ENCODE peak calls at places on chromosome 15, in four cellular contexts. One of them, this sample, is unnamed.

GRCh38 chr15:100383302-100384107 is 41.7 kb upstream of the ADAMTS17 start:
- DNase-seq in lower lobe of right lung: no peak
- DNase-seq in ELR: peak
- DNase-seq in activated CD4-positive, alpha-beta T cell treated with anti-CD3 and anti-CD28 coated beads, Interleukin-2, amount 10 ng/mL, durations not matched to agents 7 days and 5 days: peak
- DNase-seq in this sample: no peak

GRCh38 chr15:29835301-29835700 is 13.0 kb upstream of the TJP1 start:
- DNase-seq in lower lobe of right lung: no peak
- DNase-seq in ELR: no peak
- DNase-seq in activated CD4-positive, alpha-beta T cell treated with anti-CD3 and anti-CD28 coated beads, Interleukin-2, amount 10 ng/mL, durations not matched to agents 7 days and 5 days: no peak
- DNase-seq in this sample: no peak

GRCh38 chr15:38283010-38283409 is 30.4 kb downstream of the SPRED1 start:
- DNase-seq in lower lobe of right lung: no peak
- DNase-seq in ELR: no peak
- DNase-seq in activated CD4-positive, alpha-beta T cell treated with anti-CD3 and anti-CD28 coated beads, Interleukin-2, amount 10 ng/mL, durations not matched to agents 7 days and 5 days: no peak
- DNase-seq in this sample: no peak

GRCh38 chr15:99729920-99730319 is 3.3 kb downstream of the LYSMD4 start:
- DNase-seq in lower lobe of right lung: no peak
- DNase-seq in ELR: peak
- DNase-seq in activated CD4-positive, alpha-beta T cell treated with anti-CD3 and anti-CD28 coated beads, Interleukin-2, amount 10 ng/mL, durations not matched to agents 7 days and 5 days: peak
- DNase-seq in this sample: no peak

GRCh38 chr15:83835384-83836010 is 181.6 kb downstream of the ADAMTSL3 start:
- DNase-seq in lower lobe of right lung: no peak
- DNase-seq in ELR: no peak
- DNase-seq in activated CD4-positive, alpha-beta T cell treated with anti-CD3 and anti-CD28 coated beads, Interleukin-2, amount 10 ng/mL, durations not matched to agents 7 days and 5 days: no peak
- DNase-seq in this sample: no peak

GRCh38 chr15:63362196-63362595 is 19.4 kb downstream of the CA12 start:
- DNase-seq in lower lobe of right lung: no peak
- DNase-seq in ELR: no peak
- DNase-seq in activated CD4-positive, alpha-beta T cell treated with anti-CD3 and anti-CD28 coated beads, Interleukin-2, amount 10 ng/mL, durations not matched to agents 7 days and 5 days: no peak
- DNase-seq in this sample: peak

GRCh38 chr15:99058421-99058870 is 46.4 kb upstream of the SYNM start:
- DNase-seq in lower lobe of right lung: no peak
- DNase-seq in ELR: no peak
- DNase-seq in activated CD4-positive, alpha-beta T cell treated with anti-CD3 and anti-CD28 coated beads, Interleukin-2, amount 10 ng/mL, durations not matched to agents 7 days and 5 days: no peak
- DNase-seq in this sample: no peak

GRCh38 chr15:45471151-45471550 is 51.4 kb downstream of the SLC30A4 start:
- DNase-seq in lower lobe of right lung: no peak
- DNase-seq in ELR: no peak
- DNase-seq in activated CD4-positive, alpha-beta T cell treated with anti-CD3 and anti-CD28 coated beads, Interleukin-2, amount 10 ng/mL, durations not matched to agents 7 days and 5 days: no peak
- DNase-seq in this sample: no peak

GRCh38 chr15:58771621-58772235 is 626 bp downstream of the MINDY2 start:
- DNase-seq in lower lobe of right lung: peak
- DNase-seq in ELR: peak
- DNase-seq in activated CD4-positive, alpha-beta T cell treated with anti-CD3 and anti-CD28 coated beads, Interleukin-2, amount 10 ng/mL, durations not matched to agents 7 days and 5 days: peak
- DNase-seq in this sample: peak

GRCh38 chr15:59406446-59406845 is 31.5 kb upstream of the FAM81A start:
- DNase-seq in lower lobe of right lung: no peak
- DNase-seq in ELR: no peak
- DNase-seq in activated CD4-positive, alpha-beta T cell treated with anti-CD3 and anti-CD28 coated beads, Interleukin-2, amount 10 ng/mL, durations not matched to agents 7 days and 5 days: no peak
- DNase-seq in this sample: no peak

GRCh38 chr15:56052389-56053045 is 59.1 kb upstream of the NEDD4 start:
- DNase-seq in lower lobe of right lung: no peak
- DNase-seq in ELR: peak
- DNase-seq in activated CD4-positive, alpha-beta T cell treated with anti-CD3 and anti-CD28 coated beads, Interleukin-2, amount 10 ng/mL, durations not matched to agents 7 days and 5 days: no peak
- DNase-seq in this sample: no peak

GRCh38 chr15:78088773-78089080 is 3.6 kb upstream of the SH2D7 start:
- DNase-seq in lower lobe of right lung: no peak
- DNase-seq in ELR: no peak
- DNase-seq in activated CD4-positive, alpha-beta T cell treated with anti-CD3 and anti-CD28 coated beads, Interleukin-2, amount 10 ng/mL, durations not matched to agents 7 days and 5 days: no peak
- DNase-seq in this sample: no peak

GRCh38 chr15:34043391-34043790 is 4.4 kb upstream of the AVEN start:
- DNase-seq in lower lobe of right lung: no peak
- DNase-seq in ELR: peak
- DNase-seq in activated CD4-positive, alpha-beta T cell treated with anti-CD3 and anti-CD28 coated beads, Interleukin-2, amount 10 ng/mL, durations not matched to agents 7 days and 5 days: no peak
- DNase-seq in this sample: no peak

GRCh38 chr15:26867199-26868007 is 541 bp downstream of the GABRA5 start:
- DNase-seq in lower lobe of right lung: no peak
- DNase-seq in ELR: no peak
- DNase-seq in activated CD4-positive, alpha-beta T cell treated with anti-CD3 and anti-CD28 coated beads, Interleukin-2, amount 10 ng/mL, durations not matched to agents 7 days and 5 days: no peak
- DNase-seq in this sample: no peak

GRCh38 chr15:66830358-66830757 is 128.3 kb downstream of the SMAD6 start:
- DNase-seq in lower lobe of right lung: no peak
- DNase-seq in ELR: peak
- DNase-seq in activated CD4-positive, alpha-beta T cell treated with anti-CD3 and anti-CD28 coated beads, Interleukin-2, amount 10 ng/mL, durations not matched to agents 7 days and 5 days: no peak
- DNase-seq in this sample: no peak

GRCh38 chr15:92629276-92629974 is 26.1 kb downstream of the FAM174B start:
- DNase-seq in lower lobe of right lung: no peak
- DNase-seq in ELR: no peak
- DNase-seq in activated CD4-positive, alpha-beta T cell treated with anti-CD3 and anti-CD28 coated beads, Interleukin-2, amount 10 ng/mL, durations not matched to agents 7 days and 5 days: no peak
- DNase-seq in this sample: no peak

GRCh38 chr15:79316864-79317263 is 6.0 kb downstream of the TMED3 start:
- DNase-seq in lower lobe of right lung: no peak
- DNase-seq in ELR: no peak
- DNase-seq in activated CD4-positive, alpha-beta T cell treated with anti-CD3 and anti-CD28 coated beads, Interleukin-2, amount 10 ng/mL, durations not matched to agents 7 days and 5 days: no peak
- DNase-seq in this sample: no peak

GRCh38 chr15:89184367-89184766 is 37.0 kb downstream of the RLBP1 start:
- DNase-seq in lower lobe of right lung: no peak
- DNase-seq in ELR: no peak
- DNase-seq in activated CD4-positive, alpha-beta T cell treated with anti-CD3 and anti-CD28 coated beads, Interleukin-2, amount 10 ng/mL, durations not matched to agents 7 days and 5 days: no peak
- DNase-seq in this sample: no peak

GRCh38 chr15:22839046-22839705 is 710 bp downstream of the NIPA2 start:
- DNase-seq in lower lobe of right lung: no peak
- DNase-seq in ELR: peak
- DNase-seq in activated CD4-positive, alpha-beta T cell treated with anti-CD3 and anti-CD28 coated beads, Interleukin-2, amount 10 ng/mL, durations not matched to agents 7 days and 5 days: no peak
- DNase-seq in this sample: no peak

GRCh38 chr15:28096720-28097431 is 2.2 kb downstream of the OCA2 start:
- DNase-seq in lower lobe of right lung: no peak
- DNase-seq in ELR: peak
- DNase-seq in activated CD4-positive, alpha-beta T cell treated with anti-CD3 and anti-CD28 coated beads, Interleukin-2, amount 10 ng/mL, durations not matched to agents 7 days and 5 days: peak
- DNase-seq in this sample: peak

GRCh38 chr15:49265911-49266310 is 95.9 kb downstream of the GALK2 start:
- DNase-seq in lower lobe of right lung: no peak
- DNase-seq in ELR: no peak
- DNase-seq in activated CD4-positive, alpha-beta T cell treated with anti-CD3 and anti-CD28 coated beads, Interleukin-2, amount 10 ng/mL, durations not matched to agents 7 days and 5 days: no peak
- DNase-seq in this sample: no peak

GRCh38 chr15:98964461-98965454 is 42.8 kb downstream of the PGPEP1L start:
- DNase-seq in lower lobe of right lung: no peak
- DNase-seq in ELR: no peak
- DNase-seq in activated CD4-positive, alpha-beta T cell treated with anti-CD3 and anti-CD28 coated beads, Interleukin-2, amount 10 ng/mL, durations not matched to agents 7 days and 5 days: no peak
- DNase-seq in this sample: no peak

GRCh38 chr15:62985768-62986167 is 56.8 kb upstream of the TPM1 start:
- DNase-seq in lower lobe of right lung: no peak
- DNase-seq in ELR: peak
- DNase-seq in activated CD4-positive, alpha-beta T cell treated with anti-CD3 and anti-CD28 coated beads, Interleukin-2, amount 10 ng/mL, durations not matched to agents 7 days and 5 days: no peak
- DNase-seq in this sample: no peak

GRCh38 chr15:77568014-77568959 is 64.4 kb downstream of the LINGO1 start:
- DNase-seq in lower lobe of right lung: no peak
- DNase-seq in ELR: no peak
- DNase-seq in activated CD4-positive, alpha-beta T cell treated with anti-CD3 and anti-CD28 coated beads, Interleukin-2, amount 10 ng/mL, durations not matched to agents 7 days and 5 days: no peak
- DNase-seq in this sample: peak

GRCh38 chr15:88249220-88249619 is 7.3 kb downstream of the NTRK3 start:
- DNase-seq in lower lobe of right lung: no peak
- DNase-seq in ELR: no peak
- DNase-seq in activated CD4-positive, alpha-beta T cell treated with anti-CD3 and anti-CD28 coated beads, Interleukin-2, amount 10 ng/mL, durations not matched to agents 7 days and 5 days: no peak
- DNase-seq in this sample: peak

GRCh38 chr15:79592126-79592525 is 160.0 kb downstream of the MINAR1 start:
- DNase-seq in lower lobe of right lung: no peak
- DNase-seq in ELR: no peak
- DNase-seq in activated CD4-positive, alpha-beta T cell treated with anti-CD3 and anti-CD28 coated beads, Interleukin-2, amount 10 ng/mL, durations not matched to agents 7 days and 5 days: no peak
- DNase-seq in this sample: no peak

GRCh38 chr15:38930851-38931572 is 366.4 kb upstream of the RASGRP1 start:
- DNase-seq in lower lobe of right lung: no peak
- DNase-seq in ELR: peak
- DNase-seq in activated CD4-positive, alpha-beta T cell treated with anti-CD3 and anti-CD28 coated beads, Interleukin-2, amount 10 ng/mL, durations not matched to agents 7 days and 5 days: no peak
- DNase-seq in this sample: no peak

GRCh38 chr15:39543651-39544050 is 37.2 kb upstream of the THBS1 start:
- DNase-seq in lower lobe of right lung: no peak
- DNase-seq in ELR: no peak
- DNase-seq in activated CD4-positive, alpha-beta T cell treated with anti-CD3 and anti-CD28 coated beads, Interleukin-2, amount 10 ng/mL, durations not matched to agents 7 days and 5 days: no peak
- DNase-seq in this sample: no peak

GRCh38 chr15:85785887-85786777 is 8.6 kb downstream of the KLHL25 start:
- DNase-seq in lower lobe of right lung: no peak
- DNase-seq in ELR: peak
- DNase-seq in activated CD4-positive, alpha-beta T cell treated with anti-CD3 and anti-CD28 coated beads, Interleukin-2, amount 10 ng/mL, durations not matched to agents 7 days and 5 days: no peak
- DNase-seq in this sample: peak

GRCh38 chr15:70198441-70199123 is 100.9 kb upstream of the TLE3 start:
- DNase-seq in lower lobe of right lung: no peak
- DNase-seq in ELR: no peak
- DNase-seq in activated CD4-positive, alpha-beta T cell treated with anti-CD3 and anti-CD28 coated beads, Interleukin-2, amount 10 ng/mL, durations not matched to agents 7 days and 5 days: no peak
- DNase-seq in this sample: no peak

GRCh38 chr15:51796777-51797474 is 32.5 kb upstream of the TMOD3 start:
- DNase-seq in lower lobe of right lung: no peak
- DNase-seq in ELR: peak
- DNase-seq in activated CD4-positive, alpha-beta T cell treated with anti-CD3 and anti-CD28 coated beads, Interleukin-2, amount 10 ng/mL, durations not matched to agents 7 days and 5 days: no peak
- DNase-seq in this sample: no peak

GRCh38 chr15:49625460-49626036 is 4.7 kb downstream of the DTWD1 start:
- DNase-seq in lower lobe of right lung: no peak
- DNase-seq in ELR: no peak
- DNase-seq in activated CD4-positive, alpha-beta T cell treated with anti-CD3 and anti-CD28 coated beads, Interleukin-2, amount 10 ng/mL, durations not matched to agents 7 days and 5 days: no peak
- DNase-seq in this sample: no peak

GRCh38 chr15:80764535-80764934 is 14.6 kb upstream of the CEMIP start:
- DNase-seq in lower lobe of right lung: no peak
- DNase-seq in ELR: no peak
- DNase-seq in activated CD4-positive, alpha-beta T cell treated with anti-CD3 and anti-CD28 coated beads, Interleukin-2, amount 10 ng/mL, durations not matched to agents 7 days and 5 days: no peak
- DNase-seq in this sample: no peak

GRCh38 chr15:65286069-65286703 is 497 bp downstream of the PARP16 start:
- DNase-seq in lower lobe of right lung: peak
- DNase-seq in ELR: peak
- DNase-seq in activated CD4-positive, alpha-beta T cell treated with anti-CD3 and anti-CD28 coated beads, Interleukin-2, amount 10 ng/mL, durations not matched to agents 7 days and 5 days: no peak
- DNase-seq in this sample: peak

GRCh38 chr15:95162069-95162468 is 930.7 kb downstream of the MCTP2 start:
- DNase-seq in lower lobe of right lung: no peak
- DNase-seq in ELR: no peak
- DNase-seq in activated CD4-positive, alpha-beta T cell treated with anti-CD3 and anti-CD28 coated beads, Interleukin-2, amount 10 ng/mL, durations not matched to agents 7 days and 5 days: no peak
- DNase-seq in this sample: no peak

This sample was measured in kidney.